ENCODE peak calls at places on chromosomes 5 and 9, in seven cellular contexts. M is NCI-H69, W is hypothalamus, L is astrocyte of the spinal cord, J is T-helper 2 cell, Y is KBM-7, C is occipital lobe. O is an unnamed sample.

GRCh38 chr5:57698785-57699184 is 216.2 kb upstream of the ACTBL2 start:
- DNase-seq in M (no peak), W (no peak), L (no peak), J (no peak), Y (no peak), C (no peak), O (no peak)

GRCh38 chr9:97431549-97432143 is 19.8 kb downstream of the TDRD7 start:
- DNase-seq in M (no peak), W (no peak), L (no peak), J (peak; percentile 43), Y (no peak), C (no peak), O (no peak)

GRCh38 chr5:252546-252945 is 18.9 kb upstream of the PDCD6 start:
- DNase-seq in M (no peak), W (no peak), L (no peak), J (peak; percentile 38), Y (no peak), C (no peak), O (no peak)

GRCh38 chr5:81852277-81853004 is 101.5 kb upstream of the SSBP2 start:
- DNase-seq in M (peak; percentile 89), W (no peak), L (peak; percentile 70), J (peak; percentile 44), Y (peak; percentile 69), C (no peak), O (peak; percentile 35)

GRCh38 chr9:15513335-15513734 is 2.6 kb upstream of the PSIP1 start:
- DNase-seq in M (peak; percentile 88), W (no peak), L (no peak), J (no peak), Y (peak; percentile 57), C (no peak), O (no peak)

GRCh38 chr5:156201793-156202388 is 125.1 kb upstream of the SGCD start:
- DNase-seq in M (peak; percentile 56), W (no peak), L (peak; percentile 38), J (no peak), Y (no peak), C (no peak), O (no peak)

GRCh38 chr5:96975656-96976055 is 39.8 kb downstream of the LNPEP start:
- DNase-seq in M (no peak), W (no peak), L (no peak), J (no peak), Y (no peak), C (no peak), O (no peak)

GRCh38 chr9:128421474-128422010 is 885 bp downstream of the CERCAM start:
- DNase-seq in M (no peak), W (no peak), L (no peak), J (peak; percentile 48), Y (peak; percentile 49), C (no peak), O (no peak)

GRCh38 chr5:149887622-149888183 is 56.9 kb downstream of the PDE6A start:
- DNase-seq in M (peak; percentile 41), W (no peak), L (peak; percentile 95), J (no peak), Y (peak; percentile 78), C (no peak), O (no peak)

GRCh38 chr5:151454166-151454565 is 6.8 kb downstream of the SLC36A1 start:
- DNase-seq in M (peak; percentile 76), W (no peak), L (no peak), J (no peak), Y (no peak), C (no peak), O (no peak)

GRCh38 chr5:1509346-1510085 is 14.2 kb downstream of the LPCAT1 start:
- DNase-seq in M (no peak), W (no peak), L (no peak), J (no peak), Y (no peak), C (no peak), O (no peak)

GRCh38 chr5:95673076-95673475 is 9.7 kb downstream of the SPATA9 start:
- DNase-seq in M (peak; percentile 17), W (no peak), L (no peak), J (no peak), Y (no peak), C (no peak), O (no peak)

GRCh38 chr5:54713923-54714581 is 196.5 kb downstream of the SNX18 start:
- DNase-seq in M (no peak), W (no peak), L (no peak), J (no peak), Y (no peak), C (no peak), O (no peak)

GRCh38 chr9:33446507-33447403 is 638 bp downstream of the AQP3 start:
- DNase-seq in M (peak; percentile 74), W (no peak), L (peak; percentile 27), J (peak; percentile 92), Y (peak; percentile 88), C (no peak), O (peak; percentile 56)

GRCh38 chr9:132412089-132412488 is 2.1 kb downstream of the CFAP77 start:
- DNase-seq in M (peak; percentile 69), W (no peak), L (no peak), J (no peak), Y (peak; percentile 50), C (no peak), O (no peak)

GRCh38 chr5:112757468-112758208 is 20.0 kb downstream of the APC start:
- DNase-seq in M (peak; percentile 74), W (no peak), L (peak; percentile 72), J (peak; percentile 61), Y (peak; percentile 75), C (no peak), O (no peak)

GRCh38 chr9:135394699-135395645 is 84.6 kb upstream of the PPP1R26 start:
- DNase-seq in M (no peak), W (no peak), L (no peak), J (no peak), Y (no peak), C (no peak), O (no peak)

GRCh38 chr5:75756191-75756590 is 39.0 kb upstream of the POC5 start:
- DNase-seq in M (no peak), W (no peak), L (no peak), J (no peak), Y (no peak), C (no peak), O (no peak)

GRCh38 chr9:138048184-138048583 is 170.6 kb downstream of the CACNA1B start:
- DNase-seq in M (no peak), W (no peak), L (no peak), J (no peak), Y (no peak), C (no peak), O (no peak)

GRCh38 chr5:158925314-158925713 is 174.4 kb downstream of the EBF1 start:
- DNase-seq in M (no peak), W (no peak), L (no peak), J (no peak), Y (no peak), C (no peak), O (no peak)

GRCh38 chr5:179262126-179262920 is 82.9 kb downstream of the ADAMTS2 start:
- DNase-seq in M (no peak), W (no peak), L (no peak), J (no peak), Y (no peak), C (no peak), O (no peak)

GRCh38 chr9:105244996-105245719 is 707 bp downstream of the SLC44A1 start:
- DNase-seq in M (peak; percentile 94), W (peak; percentile 40), L (no peak), J (peak; percentile 33), Y (peak; percentile 27), C (peak; percentile 57), O (peak; percentile 38)

GRCh38 chr9:113648048-113648447 is 184.5 kb downstream of the RGS3 start:
- DNase-seq in M (no peak), W (no peak), L (no peak), J (no peak), Y (no peak), C (no peak), O (no peak)

GRCh38 chr9:105418588-105419108 is 29.2 kb upstream of the FSD1L start:
- DNase-seq in M (peak; percentile 41), W (no peak), L (no peak), J (no peak), Y (no peak), C (no peak), O (no peak)

GRCh38 chr5:179836225-179837019 is 15.7 kb downstream of the SQSTM1 start:
- DNase-seq in M (peak; percentile 31), W (no peak), L (peak; percentile 51), J (peak; percentile 90), Y (no peak), C (no peak), O (peak; percentile 27)

GRCh38 chr9:94919376-94920098 is 193.0 kb downstream of the AOPEP start:
- DNase-seq in M (peak; percentile 41), W (no peak), L (peak; percentile 59), J (no peak), Y (no peak), C (no peak), O (no peak)

GRCh38 chr5:123545506-123545905 is 33.5 kb downstream of the CSNK1G3 start:
- DNase-seq in M (peak; percentile 58), W (no peak), L (no peak), J (peak; percentile 18), Y (peak; percentile 20), C (no peak), O (peak; percentile 10)

GRCh38 chr5:51279983-51280382 is 103.3 kb upstream of the ISL1 start:
- DNase-seq in M (peak; percentile 91), W (no peak), L (no peak), J (no peak), Y (no peak), C (no peak), O (no peak)

GRCh38 chr5:161311141-161311708 is 235.3 kb downstream of the GABRB2 start:
- DNase-seq in M (no peak), W (no peak), L (no peak), J (no peak), Y (no peak), C (no peak), O (no peak)

GRCh38 chr9:69817202-69817601 is 3.4 kb upstream of the CFAP95 start:
- DNase-seq in M (no peak), W (no peak), L (no peak), J (no peak), Y (no peak), C (no peak), O (no peak)

GRCh38 chr5:105462377-105462776 is 1899.8 kb upstream of the NUDT12 start:
- DNase-seq in M (no peak), W (no peak), L (no peak), J (no peak), Y (no peak), C (no peak), O (no peak)

GRCh38 chr9:115118471-115119156 is 657 bp upstream of the TNC start:
- DNase-seq in M (peak; percentile 94), W (peak; percentile 31), L (peak; percentile 95), J (no peak), Y (no peak), C (peak; percentile 37), O (no peak)

GRCh38 chr9:123724211-123724831 is 205.6 kb downstream of the DENND1A start:
- DNase-seq in M (peak; percentile 52), W (no peak), L (peak; percentile 50), J (peak; percentile 3), Y (no peak), C (no peak), O (no peak)

GRCh38 chr5:132134384-132134783 is 60.8 kb downstream of the CSF2 start:
- DNase-seq in M (peak; percentile 19), W (no peak), L (peak; percentile 43), J (peak; percentile 36), Y (peak; percentile 28), C (no peak), O (no peak)

GRCh38 chr9:82729141-82729540 is 333.8 kb downstream of the RASEF start:
- DNase-seq in M (no peak), W (no peak), L (no peak), J (no peak), Y (no peak), C (no peak), O (no peak)